ENCODE peak calls at places on chromosomes 6 and 20, in ten cellular contexts. W, A, U, J, C, X, I, N, E and D are unnamed samples.

GRCh38 chr6:150895898-150896632 is 30.6 kb downstream of the MTHFD1L start:
- DNase-seq in J (no peak), U (peak), E (no peak), X (no peak), C (no peak), N (no peak), A (no peak), I (no peak), W (no peak), D (no peak)

GRCh38 chr6:75234126-75234865 is 9.3 kb downstream of the COX7A2 start:
- DNase-seq in C (no peak), J (no peak), I (no peak), U (no peak), W (no peak), N (peak), X (no peak), E (no peak), A (no peak), D (no peak)

GRCh38 chr20:62366370-62367135 is 559 bp downstream of the LAMA5 start:
- DNase-seq in I (no peak), N (no peak), J (no peak), X (peak), C (no peak), E (peak), U (no peak), W (no peak), A (peak), D (no peak)

GRCh38 chr6:145277358-145278097 is 457.8 kb downstream of the EPM2A start:
- DNase-seq in I (no peak), E (no peak), W (no peak), A (peak), C (no peak), N (peak), X (no peak), U (no peak), J (no peak), D (no peak)

GRCh38 chr6:139448094-139448649 is 73.7 kb upstream of the CITED2 start:
- DNase-seq in N (no peak), W (no peak), I (peak), E (no peak), U (no peak), X (no peak), C (no peak), J (no peak), A (no peak), D (no peak)

GRCh38 chr6:165846123-165846966 is 183.3 kb upstream of the PDE10A start:
- DNase-seq in J (no peak), A (peak), U (no peak), C (no peak), X (no peak), I (no peak), W (no peak), E (peak), N (peak), D (no peak)

GRCh38 chr6:48111143-48111506 is at the start of gene PTCHD4:
- DNase-seq in J (no peak), X (no peak), I (peak), E (peak), A (peak), N (no peak), U (no peak), W (no peak), C (peak), D (no peak)

GRCh38 chr6:154440022-154440421 is 70.5 kb downstream of the CNKSR3 start:
- DNase-seq in U (no peak), J (no peak), N (no peak), I (no peak), C (peak), X (no peak), E (no peak), W (no peak), A (no peak), D (no peak)

GRCh38 chr20:19631410-19631809 is 126.6 kb upstream of the RIN2 start:
- DNase-seq in E (no peak), U (no peak), C (no peak), N (no peak), I (no peak), W (no peak), X (no peak), A (no peak), J (no peak), D (no peak)

GRCh38 chr6:53691667-53692133 is 26.1 kb upstream of the KLHL31 start:
- DNase-seq in C (no peak), J (no peak), I (no peak), E (no peak), A (peak), W (no peak), X (no peak), U (no peak), N (no peak), D (no peak)

GRCh38 chr20:20375862-20376261 is 8.0 kb downstream of the INSM1 start:
- DNase-seq in N (peak), U (no peak), W (no peak), E (peak), J (no peak), I (no peak), X (peak), C (no peak), A (peak), D (no peak)

GRCh38 chr6:1363729-1364572 is 25.4 kb upstream of the FOXF2 start:
- DNase-seq in N (no peak), J (no peak), I (peak), W (no peak), U (no peak), E (no peak), C (peak), X (no peak), A (peak), D (no peak)